ENCODE peak calls at places on chromosomes 12 and 14, in six cellular contexts. D is Peyer's patch, O is KG1, Z is ovary, A is dermis microvascular lymphatic vessel endothelial cell, C is HTR-8/SVneo. U is an unnamed sample.

GRCh38 chr14:70894868-70895267 is 12.4 kb upstream of the PCNX1 start:
- DNase-seq in D (no peak), O (no peak), Z (no peak), A (peak), C (no peak), U (no peak)

GRCh38 chr12:62600038-62600437 is 133.4 kb downstream of the MON2 start:
- DNase-seq in D (no peak), O (no peak), Z (no peak), A (no peak), C (no peak), U (no peak)

GRCh38 chr12:78403136-78403535 is 461.4 kb upstream of the SYT1 start:
- DNase-seq in D (no peak), O (no peak), Z (no peak), A (no peak), C (peak), U (peak)

GRCh38 chr14:21846227-21846885 is 172.7 kb upstream of the OR4E1 start:
- DNase-seq in D (peak), O (no peak), Z (no peak), A (peak), C (no peak), U (no peak)

GRCh38 chr14:19838433-19838832 is 34.9 kb downstream of the OR4N2 start:
- DNase-seq in D (no peak), O (no peak), Z (no peak), A (no peak), C (no peak), U (no peak)

GRCh38 chr12:104566244-104566993 is 109.7 kb downstream of the CHST11 start:
- DNase-seq in D (no peak), O (no peak), Z (no peak), A (no peak), C (no peak), U (no peak)

GRCh38 chr14:104635717-104636116 is 31.1 kb upstream of the TMEM179 start:
- DNase-seq in D (no peak), O (no peak), Z (no peak), A (no peak), C (no peak), U (no peak)

GRCh38 chr12:124609041-124609984 is 41.9 kb upstream of the NCOR2 start:
- DNase-seq in D (peak), O (peak), Z (peak), A (peak), C (no peak), U (no peak)

GRCh38 chr12:49535921-49536525 is 2.8 kb upstream of the KCNH3 start:
- DNase-seq in D (no peak), O (no peak), Z (no peak), A (no peak), C (no peak), U (no peak)

GRCh38 chr12:42969357-42969756 is 379.8 kb upstream of the PRICKLE1 start:
- DNase-seq in D (no peak), O (no peak), Z (no peak), A (peak), C (no peak), U (no peak)

GRCh38 chr14:54902521-54903420 is at the start of gene GCH1:
- DNase-seq in D (peak), O (peak), Z (peak), A (peak), C (peak), U (no peak)

GRCh38 chr14:72883963-72884362 is 9.9 kb downstream of the DPF3 start:
- DNase-seq in D (no peak), O (no peak), Z (no peak), A (peak), C (peak), U (no peak)

GRCh38 chr14:101551729-101552595 is 9.3 kb upstream of the DIO3 start:
- DNase-seq in D (no peak), O (no peak), Z (no peak), A (no peak), C (no peak), U (no peak)

GRCh38 chr14:46048127-46048526 is 603.5 kb downstream of the RPL10L start:
- DNase-seq in D (no peak), O (no peak), Z (no peak), A (no peak), C (peak), U (peak)

GRCh38 chr12:101671157-101671791 is 26.2 kb upstream of the CHPT1 start:
- DNase-seq in D (peak), O (peak), Z (no peak), A (no peak), C (no peak), U (no peak)

GRCh38 chr12:71183018-71183417 is 25.2 kb upstream of the TSPAN8 start:
- DNase-seq in D (no peak), O (no peak), Z (no peak), A (no peak), C (peak), U (no peak)

U was measured in BJ.